ENCODE peak calls at places on chromosome 6, in four cellular contexts. S is mucosa of gallbladder, J is Right ventricle myocardium superior, I is uterus. F is an unnamed sample.

GRCh38 chr6:148747493-148748160 is 797 bp downstream of the UST start:
- DNase-seq in S (peak), J (peak), I (peak), F (no peak)

GRCh38 chr6:21586300-21586699 is 7.3 kb upstream of the SOX4 start:
- DNase-seq in S (no peak), J (no peak), I (no peak), F (no peak)

GRCh38 chr6:167113935-167114910 is 8.7 kb upstream of the CCR6 start:
- DNase-seq in S (no peak), J (no peak), I (no peak), F (no peak)

GRCh38 chr6:2792330-2792729 is 27.1 kb downstream of the WRNIP1 start:
- DNase-seq in S (no peak), J (no peak), I (no peak), F (no peak)

GRCh38 chr6:49552596-49552995 is 2.1 kb downstream of the C6orf141 start:
- DNase-seq in S (no peak), J (no peak), I (no peak), F (no peak)

GRCh38 chr6:125640441-125641150 is 108.8 kb upstream of the HEY2 start:
- DNase-seq in S (no peak), J (no peak), I (no peak), F (no peak)

GRCh38 chr6:26286168-26286854 is 78.7 kb upstream of the BTN3A2 start:
- DNase-seq in S (peak), J (peak), I (peak), F (peak)

GRCh38 chr6:153938876-153939275 is 100.2 kb upstream of the OPRM1 start:
- DNase-seq in S (no peak), J (no peak), I (no peak), F (no peak)

GRCh38 chr6:35539223-35539622 is 26.5 kb upstream of the TULP1 start:
- DNase-seq in S (no peak), J (no peak), I (no peak), F (no peak)

GRCh38 chr6:87945181-87945580 is 102.5 kb upstream of the SPACA1 start:
- DNase-seq in S (no peak), J (no peak), I (no peak), F (no peak)

GRCh38 chr6:139926711-139927110 is 552.3 kb upstream of the CITED2 start:
- DNase-seq in S (no peak), J (no peak), I (no peak), F (no peak)

GRCh38 chr6:147874322-147874721 is 365.8 kb downstream of the SAMD5 start:
- DNase-seq in S (no peak), J (no peak), I (no peak), F (no peak)

GRCh38 chr6:79152269-79152737 is 74.2 kb upstream of the PHIP start:
- DNase-seq in S (no peak), J (no peak), I (no peak), F (no peak)

GRCh38 chr6:32427218-32427617 is 12.5 kb upstream of the HLA-DRA start:
- DNase-seq in S (no peak), J (no peak), I (no peak), F (no peak)

GRCh38 chr6:46549155-46549554 is 57.9 kb upstream of the RCAN2 start:
- DNase-seq in S (no peak), J (no peak), I (no peak), F (no peak)

GRCh38 chr6:152085533-152085932 is 278.1 kb downstream of the ESR1 start:
- DNase-seq in S (no peak), J (no peak), I (no peak), F (no peak)

GRCh38 chr6:169190144-169190584 is 63.5 kb downstream of the THBS2 start:
- DNase-seq in S (peak), J (peak), I (peak), F (no peak)

GRCh38 chr6:110180228-110181008 is at the start of gene CDC40:
- DNase-seq in S (peak), J (peak), I (peak), F (no peak)

GRCh38 chr6:134910596-134910935 is 39.3 kb downstream of the ALDH8A1 start:
- DNase-seq in S (no peak), J (no peak), I (no peak), F (no peak)

GRCh38 chr6:35497571-35498406 is 910 bp upstream of the TEAD3 start:
- DNase-seq in S (peak), J (peak), I (peak), F (no peak)

GRCh38 chr6:159875194-159875593 is 15.6 kb upstream of the MAS1 start:
- DNase-seq in S (no peak), J (no peak), I (no peak), F (no peak)

GRCh38 chr6:162728177-162728571 is 400 bp downstream of the PACRG start:
- DNase-seq in S (no peak), J (no peak), I (peak), F (no peak)

GRCh38 chr6:51001399-51001798 is 182.7 kb downstream of the TFAP2B start:
- DNase-seq in S (no peak), J (no peak), I (no peak), F (no peak)

GRCh38 chr6:92459606-92460005 is 959.8 kb downstream of the EPHA7 start:
- DNase-seq in S (no peak), J (no peak), I (no peak), F (no peak)

GRCh38 chr6:33856655-33857054 is 52.9 kb upstream of the MLN start:
- DNase-seq in S (peak), J (no peak), I (no peak), F (peak)

GRCh38 chr6:132161283-132161682 is 210.1 kb upstream of the CCN2 start:
- DNase-seq in S (no peak), J (no peak), I (no peak), F (no peak)

GRCh38 chr6:73388800-73389512 is 5.7 kb upstream of the DDX43 start:
- DNase-seq in S (peak), J (peak), I (peak), F (peak)

GRCh38 chr6:47922391-47922790 is 140.6 kb downstream of the OPN5 start:
- DNase-seq in S (no peak), J (no peak), I (no peak), F (no peak)

GRCh38 chr6:24477070-24477469 is 12.3 kb downstream of the GPLD1 start:
- DNase-seq in S (no peak), J (no peak), I (no peak), F (no peak)

GRCh38 chr6:6998194-6998569 is 109.6 kb upstream of the RREB1 start:
- DNase-seq in S (no peak), J (no peak), I (no peak), F (no peak)

GRCh38 chr6:160028487-160029275 is 59.8 kb downstream of the IGF2R start:
- DNase-seq in S (no peak), J (no peak), I (no peak), F (no peak)

GRCh38 chr6:20778460-20778859 is 244.2 kb downstream of the CDKAL1 start:
- DNase-seq in S (no peak), J (no peak), I (no peak), F (no peak)

GRCh38 chr6:137867685-137868509 is 838 bp downstream of the TNFAIP3 start:
- DNase-seq in S (no peak), J (peak), I (peak), F (no peak)

GRCh38 chr6:115759051-115759450 is 301.6 kb downstream of the FRK start:
- DNase-seq in S (no peak), J (no peak), I (no peak), F (no peak)

F was measured in KG1.